ENCODE peak calls at places on chromosomes 4 and X, in eight cellular contexts. One of them, this sample, is unnamed.

GRCh38 chrX:37405954-37406353 is 56.8 kb downstream of the PRRG1 start:
- DNase-seq in transverse colon: no peak
- DNase-seq in GM12878: no peak
- DNase-seq in ovary: no peak
- DNase-seq in HCT116: no peak
- DNase-seq in IMR-90: peak; percentile 70
- DNase-seq in uterus: no peak
- DNase-seq in heart left ventricle: no peak
- DNase-seq in this sample: no peak

GRCh38 chr4:26557164-26557563 is 26.7 kb upstream of the TBC1D19 start:
- DNase-seq in transverse colon: no peak
- DNase-seq in GM12878: no peak
- DNase-seq in ovary: no peak
- DNase-seq in HCT116: no peak
- DNase-seq in IMR-90: peak; percentile 95
- DNase-seq in uterus: no peak
- DNase-seq in heart left ventricle: no peak
- DNase-seq in this sample: no peak

GRCh38 chrX:24424948-24425347 is 40.1 kb upstream of the PDK3 start:
- DNase-seq in transverse colon: peak; percentile 28
- DNase-seq in GM12878: no peak
- DNase-seq in ovary: peak; percentile 77
- DNase-seq in HCT116: no peak
- DNase-seq in IMR-90: peak; percentile 22
- DNase-seq in uterus: peak; percentile 74
- DNase-seq in heart left ventricle: peak; percentile 47
- DNase-seq in this sample: peak; percentile 38

GRCh38 chr4:37540486-37540885 is 145.7 kb downstream of the RELL1 start:
- DNase-seq in transverse colon: no peak
- DNase-seq in GM12878: no peak
- DNase-seq in ovary: no peak
- DNase-seq in HCT116: no peak
- DNase-seq in IMR-90: no peak
- DNase-seq in uterus: no peak
- DNase-seq in heart left ventricle: no peak
- DNase-seq in this sample: no peak

GRCh38 chr4:24857996-24858395 is 54.8 kb downstream of the CCDC149 start:
- DNase-seq in transverse colon: no peak
- DNase-seq in GM12878: no peak
- DNase-seq in ovary: no peak
- DNase-seq in HCT116: no peak
- DNase-seq in IMR-90: peak; percentile 78
- DNase-seq in uterus: no peak
- DNase-seq in heart left ventricle: no peak
- DNase-seq in this sample: no peak

GRCh38 chr4:153785830-153786721 is 2.8 kb downstream of the SFRP2 start:
- DNase-seq in transverse colon: no peak
- DNase-seq in GM12878: no peak
- DNase-seq in ovary: no peak
- DNase-seq in HCT116: peak; percentile 26
- DNase-seq in IMR-90: peak; percentile 14
- DNase-seq in uterus: no peak
- DNase-seq in heart left ventricle: no peak
- DNase-seq in this sample: no peak

GRCh38 chr4:179625391-179625790 is 2183.2 kb upstream of the AGA start:
- DNase-seq in transverse colon: no peak
- DNase-seq in GM12878: no peak
- DNase-seq in ovary: no peak
- DNase-seq in HCT116: no peak
- DNase-seq in IMR-90: peak; percentile 91
- DNase-seq in uterus: no peak
- DNase-seq in heart left ventricle: no peak
- DNase-seq in this sample: no peak

GRCh38 chr4:71713611-71714203 is 70.2 kb downstream of the GC start:
- DNase-seq in transverse colon: no peak
- DNase-seq in GM12878: no peak
- DNase-seq in ovary: no peak
- DNase-seq in HCT116: peak; percentile 16
- DNase-seq in IMR-90: peak; percentile 77
- DNase-seq in uterus: no peak
- DNase-seq in heart left ventricle: no peak
- DNase-seq in this sample: peak; percentile 31

GRCh38 chr4:116733368-116733767 is 352.0 kb downstream of the TRAM1L1 start:
- DNase-seq in transverse colon: no peak
- DNase-seq in GM12878: no peak
- DNase-seq in ovary: no peak
- DNase-seq in HCT116: no peak
- DNase-seq in IMR-90: no peak
- DNase-seq in uterus: no peak
- DNase-seq in heart left ventricle: no peak
- DNase-seq in this sample: no peak

GRCh38 chr4:132180020-132180427 is 969.1 kb upstream of the PCDH10 start:
- DNase-seq in transverse colon: no peak
- DNase-seq in GM12878: no peak
- DNase-seq in ovary: no peak
- DNase-seq in HCT116: no peak
- DNase-seq in IMR-90: peak; percentile 80
- DNase-seq in uterus: no peak
- DNase-seq in heart left ventricle: no peak
- DNase-seq in this sample: no peak

GRCh38 chrX:134718329-134719317 is 60.4 kb upstream of the PLAC1 start:
- DNase-seq in transverse colon: no peak
- DNase-seq in GM12878: peak; percentile 25
- DNase-seq in ovary: no peak
- DNase-seq in HCT116: peak; percentile 54
- DNase-seq in IMR-90: peak; percentile 95
- DNase-seq in uterus: peak; percentile 27
- DNase-seq in heart left ventricle: peak; percentile 17
- DNase-seq in this sample: peak; percentile 44

GRCh38 chr4:54093609-54094240 is 6.2 kb upstream of the GSX2 start:
- DNase-seq in transverse colon: no peak
- DNase-seq in GM12878: no peak
- DNase-seq in ovary: no peak
- DNase-seq in HCT116: no peak
- DNase-seq in IMR-90: no peak
- DNase-seq in uterus: no peak
- DNase-seq in heart left ventricle: no peak
- DNase-seq in this sample: no peak

GRCh38 chrX:135973025-135973547 is 702 bp downstream of the MMGT1 start:
- DNase-seq in transverse colon: peak; percentile 26
- DNase-seq in GM12878: no peak
- DNase-seq in ovary: no peak
- DNase-seq in HCT116: no peak
- DNase-seq in IMR-90: peak; percentile 13
- DNase-seq in uterus: no peak
- DNase-seq in heart left ventricle: no peak
- DNase-seq in this sample: peak; percentile 9

GRCh38 chrX:115579786-115580294 is 18.9 kb downstream of the PLS3 start:
- DNase-seq in transverse colon: no peak
- DNase-seq in GM12878: no peak
- DNase-seq in ovary: no peak
- DNase-seq in HCT116: no peak
- DNase-seq in IMR-90: no peak
- DNase-seq in uterus: no peak
- DNase-seq in heart left ventricle: no peak
- DNase-seq in this sample: no peak

GRCh38 chr4:52510939-52511583 is 148.0 kb downstream of the USP46 start:
- DNase-seq in transverse colon: no peak
- DNase-seq in GM12878: no peak
- DNase-seq in ovary: no peak
- DNase-seq in HCT116: no peak
- DNase-seq in IMR-90: no peak
- DNase-seq in uterus: no peak
- DNase-seq in heart left ventricle: no peak
- DNase-seq in this sample: no peak

DNA sequence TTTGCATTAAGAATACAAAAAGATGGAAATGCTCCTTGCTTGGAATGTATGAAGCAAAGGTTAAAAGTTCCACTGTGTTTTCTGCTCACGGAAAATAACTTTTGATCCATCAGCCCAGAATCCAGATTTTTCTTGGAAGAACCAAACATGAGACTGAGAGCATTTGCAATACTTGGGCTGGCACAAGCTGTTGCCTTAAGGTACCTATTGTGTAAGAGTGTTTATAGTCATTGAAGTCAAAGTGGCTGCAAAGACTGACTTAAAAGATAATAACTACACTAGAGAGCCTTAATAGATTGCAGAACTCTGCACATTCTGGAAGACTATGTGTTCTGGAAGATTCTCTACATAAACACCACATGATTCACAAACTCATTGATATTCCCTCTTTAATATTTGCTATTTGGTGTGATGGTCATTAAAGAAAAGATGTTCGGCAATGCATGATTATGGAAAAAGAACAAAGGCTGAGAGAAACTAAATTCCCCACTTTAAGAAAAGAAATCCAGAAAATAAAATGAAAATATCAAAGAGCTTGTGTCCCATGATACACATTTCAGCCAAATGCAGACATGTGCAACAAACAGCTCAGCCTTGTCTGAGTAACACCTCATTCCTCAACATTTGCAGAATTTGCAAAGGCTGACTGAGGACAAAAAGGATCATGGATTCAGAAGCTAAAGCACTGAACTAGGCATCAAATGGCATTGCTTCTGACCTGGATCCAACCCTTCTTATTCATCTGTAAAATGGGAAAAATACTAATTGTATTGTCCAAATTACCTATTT is 281.2 kb downstream of the RAB28 start:
- DNase-seq in transverse colon: no peak
- DNase-seq in GM12878: no peak
- DNase-seq in ovary: no peak
- DNase-seq in HCT116: no peak
- DNase-seq in IMR-90: no peak
- DNase-seq in uterus: no peak
- DNase-seq in heart left ventricle: no peak
- DNase-seq in this sample: no peak
- TF ChIP-seq POLR2A in transverse colon: no peak
- TF ChIP-seq POLR2A in GM12878: no peak
- TF ChIP-seq POLR2A in ovary: no peak
- TF ChIP-seq POLR2A in HCT116: no peak
- TF ChIP-seq POLR2A in IMR-90: no peak
- TF ChIP-seq POLR2A in uterus: no peak
- TF ChIP-seq POLR2A in heart left ventricle: no peak
- TF ChIP-seq POLR2A in this sample: no peak

GRCh38 chr4:139555705-139556070 is 331 bp downstream of the SETD7 start:
- DNase-seq in transverse colon: peak; percentile 49
- DNase-seq in GM12878: no peak
- DNase-seq in ovary: peak; percentile 77
- DNase-seq in HCT116: no peak
- DNase-seq in IMR-90: no peak
- DNase-seq in uterus: peak; percentile 69
- DNase-seq in heart left ventricle: no peak
- DNase-seq in this sample: peak; percentile 56
- TF ChIP-seq POLR2A in transverse colon: no peak
- TF ChIP-seq POLR2A in GM12878: no peak
- TF ChIP-seq POLR2A in ovary: no peak
- TF ChIP-seq POLR2A in HCT116: no peak
- TF ChIP-seq POLR2A in IMR-90: no peak
- TF ChIP-seq POLR2A in uterus: no peak
- TF ChIP-seq POLR2A in heart left ventricle: no peak
- TF ChIP-seq POLR2A in this sample: no peak

DNA sequence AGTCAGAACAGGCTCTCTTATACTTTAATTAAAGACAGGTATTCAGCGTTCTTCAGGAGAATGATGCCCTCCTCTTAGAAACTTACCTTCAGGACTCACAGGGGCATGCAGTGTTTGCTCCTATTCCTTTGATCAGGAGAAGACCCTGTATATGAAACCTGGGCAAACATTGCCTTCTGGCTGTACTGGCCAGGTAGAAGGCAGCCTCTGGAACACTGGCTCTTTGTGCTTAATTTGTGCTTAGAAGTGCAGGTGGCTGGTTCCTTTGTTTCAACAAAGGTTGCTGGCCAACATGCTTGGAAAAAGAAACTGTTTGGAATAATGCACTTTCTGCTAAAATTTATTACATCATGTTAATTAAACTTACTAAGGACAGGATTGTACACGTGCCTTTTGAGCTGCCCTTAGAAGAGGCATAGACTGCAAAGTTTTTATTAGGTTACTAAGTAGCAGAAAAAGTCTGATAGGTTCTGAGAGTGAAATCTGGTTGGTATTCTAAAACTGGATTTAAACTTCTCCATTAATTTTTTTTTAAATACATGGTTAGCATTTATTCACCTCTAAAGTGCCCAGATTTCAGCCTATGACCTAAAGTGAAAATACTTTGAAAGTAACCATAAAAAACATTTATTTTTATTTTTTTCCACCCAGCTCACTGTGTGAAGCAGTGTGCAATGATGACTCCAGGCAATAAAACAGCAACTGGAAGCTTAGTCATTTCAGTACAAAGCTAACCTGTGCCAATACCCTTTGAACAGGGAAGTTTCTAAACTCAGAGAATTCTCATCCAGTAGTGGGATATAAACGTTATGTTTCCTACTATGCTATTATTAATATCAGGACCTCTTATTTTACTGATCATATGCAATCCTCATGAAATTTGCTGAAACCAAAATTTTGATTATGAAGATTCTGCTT is 11.3 kb downstream of the RASSF6 start:
- DNase-seq in transverse colon: no peak
- DNase-seq in GM12878: no peak
- DNase-seq in ovary: no peak
- DNase-seq in HCT116: no peak
- DNase-seq in IMR-90: peak; percentile 49
- DNase-seq in uterus: no peak
- DNase-seq in heart left ventricle: no peak
- DNase-seq in this sample: no peak
- TF ChIP-seq POLR2A in transverse colon: no peak
- TF ChIP-seq POLR2A in GM12878: no peak
- TF ChIP-seq POLR2A in ovary: no peak
- TF ChIP-seq POLR2A in HCT116: no peak
- TF ChIP-seq POLR2A in IMR-90: no peak
- TF ChIP-seq POLR2A in uterus: no peak
- TF ChIP-seq POLR2A in heart left ventricle: no peak
- TF ChIP-seq POLR2A in this sample: no peak

GRCh38 chr4:99087887-99088484 is 602 bp downstream of the ADH5 start:
- DNase-seq in transverse colon: peak; percentile 69
- DNase-seq in GM12878: no peak
- DNase-seq in ovary: peak; percentile 73
- DNase-seq in HCT116: no peak
- DNase-seq in IMR-90: peak; percentile 79
- DNase-seq in uterus: peak; percentile 74
- DNase-seq in heart left ventricle: peak; percentile 61
- DNase-seq in this sample: peak; percentile 75

GRCh38 chr4:99084595-99084994 is 4.0 kb downstream of the ADH5 start:
- DNase-seq in transverse colon: no peak
- DNase-seq in GM12878: no peak
- DNase-seq in ovary: no peak
- DNase-seq in HCT116: no peak
- DNase-seq in IMR-90: no peak
- DNase-seq in uterus: no peak
- DNase-seq in heart left ventricle: no peak
- DNase-seq in this sample: no peak

GRCh38 chr4:99091174-99091573 is 2.6 kb upstream of the ADH5 start:
- DNase-seq in transverse colon: no peak
- DNase-seq in GM12878: no peak
- DNase-seq in ovary: no peak
- DNase-seq in HCT116: no peak
- DNase-seq in IMR-90: no peak
- DNase-seq in uterus: no peak
- DNase-seq in heart left ventricle: no peak
- DNase-seq in this sample: no peak

GRCh38 chr4:99090511-99090910 is 1.9 kb upstream of the ADH5 start:
- DNase-seq in transverse colon: no peak
- DNase-seq in GM12878: no peak
- DNase-seq in ovary: no peak
- DNase-seq in HCT116: no peak
- DNase-seq in IMR-90: peak; percentile 18
- DNase-seq in uterus: no peak
- DNase-seq in heart left ventricle: no peak
- DNase-seq in this sample: no peak

GRCh38 chr4:99088485-99089365 is at the start of gene ADH5:
- DNase-seq in transverse colon: peak; percentile 92
- DNase-seq in GM12878: peak; percentile 51
- DNase-seq in ovary: peak; percentile 90
- DNase-seq in HCT116: peak; percentile 76
- DNase-seq in IMR-90: peak; percentile 81
- DNase-seq in uterus: peak; percentile 92
- DNase-seq in heart left ventricle: peak; percentile 90
- DNase-seq in this sample: peak; percentile 90
- TF ChIP-seq POLR2A in transverse colon: peak; percentile 95
- TF ChIP-seq POLR2A in GM12878: peak; percentile 96
- TF ChIP-seq POLR2A in ovary: peak; percentile 62
- TF ChIP-seq POLR2A in HCT116: peak; percentile 97
- TF ChIP-seq POLR2A in IMR-90: peak; percentile 86
- TF ChIP-seq POLR2A in uterus: peak; percentile 84
- TF ChIP-seq POLR2A in heart left ventricle: no peak
- TF ChIP-seq POLR2A in this sample: peak; percentile 94